ENCODE peak calls at places on chromosomes 4 and X, in seven cellular contexts. S is H9; T is heart right ventricle; D is ovary; K is heart left ventricle; Z is pancreas; M is CD8-positive, alpha-beta T cell. J is an unnamed sample.

GRCh38 chr4:23775694-23776093 is 114.2 kb downstream of the PPARGC1A start:
- DNase-seq in Z (no peak), M (no peak), S (peak), D (no peak), T (no peak), K (no peak), J (peak)

GRCh38 chr4:2059034-2059725 is at the start of gene NAT8L:
- DNase-seq in M (no peak), Z (no peak), S (peak), K (peak), T (no peak), D (peak), J (no peak)

GRCh38 chr4:4362991-4363697 is 23.8 kb upstream of the NSG1 start:
- DNase-seq in M (no peak), K (no peak), Z (no peak), T (no peak), D (no peak), S (no peak), J (no peak)

GRCh38 chrX:68650491-68650890 is 3.0 kb downstream of the STARD8 start:
- DNase-seq in Z (no peak), M (no peak), D (no peak), T (no peak), K (no peak), S (no peak), J (peak)

GRCh38 chr4:3291411-3291968 is 1.3 kb upstream of the RGS12 start:
- DNase-seq in M (no peak), T (no peak), K (no peak), S (peak), Z (peak), D (no peak), J (peak)

GRCh38 chr4:185488650-185489049 is 17.1 kb upstream of the CCDC110 start:
- DNase-seq in M (no peak), K (no peak), S (no peak), Z (no peak), T (no peak), D (no peak), J (no peak)

GRCh38 chr4:132297346-132297745 is 851.7 kb upstream of the PCDH10 start:
- DNase-seq in Z (no peak), D (no peak), M (no peak), T (no peak), K (no peak), S (no peak), J (no peak)

GRCh38 chr4:80199947-80200346 is 2.6 kb downstream of the PRDM8 start:
- DNase-seq in M (no peak), T (no peak), K (no peak), S (no peak), Z (no peak), D (no peak), J (no peak)

GRCh38 chrX:150767475-150768131 is 74.4 kb downstream of the MTMR1 start:
- DNase-seq in S (no peak), M (no peak), T (no peak), K (no peak), Z (no peak), D (no peak), J (peak)

GRCh38 chr4:2281575-2282343 is 19.9 kb upstream of the MXD4 start:
- DNase-seq in Z (no peak), S (no peak), K (peak), D (no peak), T (no peak), M (peak), J (no peak)

GRCh38 chr4:152064753-152065152 is 303.9 kb upstream of the GATB start:
- DNase-seq in Z (no peak), D (no peak), M (no peak), S (no peak), T (no peak), K (no peak), J (no peak)

GRCh38 chr4:87419578-87420249 is 2.7 kb upstream of the NUDT9 start:
- DNase-seq in M (no peak), D (no peak), Z (no peak), S (no peak), K (no peak), T (no peak), J (no peak)

GRCh38 chr4:30721353-30722091 is 1.4 kb downstream of the PCDH7 start:
- DNase-seq in D (peak), K (peak), Z (no peak), S (peak), T (peak), M (no peak), J (peak)

GRCh38 chr4:73021634-73022033 is 47.9 kb downstream of the COX18 start:
- DNase-seq in Z (no peak), K (no peak), M (no peak), S (no peak), D (no peak), T (no peak), J (peak)

GRCh38 chr4:6269400-6269650 is 325 bp upstream of the WFS1 start:
- DNase-seq in T (no peak), Z (no peak), M (no peak), K (no peak), D (no peak), S (no peak), J (no peak)

GRCh38 chrX:53882331-53882730 is 161.9 kb downstream of the PHF8 start:
- DNase-seq in M (no peak), D (no peak), Z (peak), T (no peak), S (no peak), K (no peak), J (no peak)

GRCh38 chr4:86587016-86587713 is 7.0 kb upstream of the PTPN13 start:
- DNase-seq in M (no peak), K (no peak), D (no peak), T (no peak), Z (no peak), S (no peak), J (no peak)

GRCh38 chr4:92488496-92488895 is 184.7 kb downstream of the GRID2 start:
- DNase-seq in Z (no peak), S (no peak), T (no peak), D (no peak), K (no peak), M (no peak), J (no peak)

GRCh38 chr4:185700635-185701034 is 111.4 kb downstream of the SORBS2 start:
- DNase-seq in S (no peak), Z (no peak), M (no peak), T (no peak), D (no peak), K (no peak), J (no peak)

GRCh38 chrX:49071877-49072711 is 1.7 kb downstream of the PRAF2 start:
- DNase-seq in S (peak), K (peak), D (peak), T (peak), Z (peak), M (no peak), J (no peak)

GRCh38 chr4:40448875-40449274 is 113.7 kb downstream of the CHRNA9 start:
- DNase-seq in Z (peak), S (no peak), T (no peak), D (no peak), K (no peak), M (no peak), J (no peak)

GRCh38 chr4:120749445-120750151 is 172.9 kb downstream of the PRDM5 start:
- DNase-seq in T (no peak), K (no peak), S (no peak), M (no peak), Z (no peak), D (no peak), J (no peak)

GRCh38 chr4:32994956-32995849 is 2275.0 kb downstream of the PCDH7 start:
- DNase-seq in D (no peak), T (no peak), Z (no peak), M (no peak), S (no peak), K (no peak), J (no peak)

GRCh38 chr4:6387946-6388345 is 84.5 kb downstream of the PPP2R2C start:
- DNase-seq in T (no peak), M (no peak), D (no peak), S (no peak), Z (no peak), K (no peak), J (no peak)

GRCh38 chr4:121698119-121698732 is 1.4 kb upstream of the ANXA5 start:
- DNase-seq in D (peak), T (no peak), Z (no peak), K (no peak), M (no peak), S (no peak), J (no peak)

GRCh38 chr4:126799471-126799870 is 833.3 kb upstream of the INTU start:
- DNase-seq in K (no peak), T (no peak), M (no peak), Z (no peak), S (no peak), D (no peak), J (no peak)

GRCh38 chr4:78150465-78150864 is 93.3 kb downstream of the FRAS1 start:
- DNase-seq in D (no peak), T (no peak), M (no peak), S (no peak), Z (no peak), K (no peak), J (no peak)

DNA sequence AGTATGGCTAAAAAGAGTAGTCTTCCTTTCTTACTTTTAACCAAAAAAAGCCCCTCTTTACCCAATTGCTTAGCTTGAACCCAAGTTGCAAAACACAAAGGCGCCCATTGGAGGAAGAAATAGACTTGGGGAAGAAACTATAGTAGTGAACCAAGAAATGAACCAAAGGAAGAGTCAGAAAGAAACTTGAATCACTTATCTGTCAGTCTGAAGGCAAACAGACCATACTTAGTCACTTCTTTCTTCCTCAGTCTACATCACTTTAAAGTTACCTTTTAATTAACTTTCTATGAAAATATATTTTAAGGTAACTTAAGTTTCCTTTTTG is 161.4 kb upstream of the GIMD1 start:
- DNase-seq in K (no peak), D (no peak), T (no peak), Z (no peak), M (no peak), S (no peak), J (no peak)
- H3K27ac ChIP-seq in K (no peak), D (no peak), T (no peak), Z (no peak), M (no peak), S (no peak), J (peak)

GRCh38 chr4:138775485-138775884 is 240.1 kb upstream of the NOCT start:
- DNase-seq in M (no peak), K (no peak), T (no peak), S (no peak), D (no peak), Z (no peak), J (no peak)
- H3K27ac ChIP-seq in M (no peak), K (no peak), T (no peak), S (no peak), D (no peak), Z (no peak), J (no peak)

GRCh38 chr4:183330841-183331240 is 8.6 kb upstream of the CLDN24 start:
- DNase-seq in K (no peak), Z (no peak), S (no peak), D (no peak), T (no peak), M (no peak), J (no peak)

GRCh38 chr4:183327827-183328226 is 5.6 kb upstream of the CLDN24 start:
- DNase-seq in M (no peak), K (no peak), Z (no peak), S (no peak), D (no peak), T (no peak), J (no peak)

GRCh38 chr4:183329954-183330742 is 7.9 kb upstream of the CLDN24 start:
- DNase-seq in Z (no peak), D (no peak), M (no peak), S (no peak), K (no peak), T (peak), J (no peak)

GRCh38 chr4:183328832-183329231 is 6.6 kb upstream of the CLDN24 start:
- DNase-seq in M (no peak), T (no peak), K (no peak), S (no peak), Z (no peak), D (no peak), J (no peak)

DNA sequence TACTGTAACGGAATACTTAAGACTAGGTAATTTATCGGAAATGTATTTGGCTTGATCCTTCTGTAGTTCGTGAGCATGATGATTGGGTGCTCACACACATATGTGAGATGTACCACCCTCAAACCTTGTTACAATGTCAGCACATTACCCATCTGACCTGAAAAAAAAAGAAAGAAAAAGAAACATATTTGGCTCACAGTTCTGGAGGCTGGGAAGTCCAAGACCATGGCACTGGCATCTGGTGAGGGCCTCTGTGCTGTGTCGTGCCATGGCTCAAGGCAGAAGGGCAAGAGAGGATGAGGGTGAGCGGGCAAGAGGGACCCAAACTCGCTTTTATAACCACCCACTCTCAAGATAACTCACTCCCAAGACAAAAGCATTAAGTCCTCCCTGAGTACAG is 7.0 kb upstream of the CLDN24 start:
- DNase-seq in T (no peak), M (no peak), Z (no peak), S (no peak), K (no peak), D (no peak), J (no peak)
- H3K27ac ChIP-seq in T (peak), M (no peak), Z (no peak), S (no peak), K (no peak), D (no peak), J (no peak)

GRCh38 chrX:130086414-130087207 is 23.7 kb downstream of the ELF4 start:
- DNase-seq in K (no peak), M (peak), T (no peak), Z (no peak), S (no peak), D (no peak), J (no peak)
- H3K27ac ChIP-seq in K (peak), M (peak), T (peak), Z (peak), S (no peak), D (no peak), J (no peak)

J was measured in mammary epithelial cell.